ENCODE peak calls at places on chromosomes 5 and 9, in ten cellular contexts. U is mesothelial cell of epicardium; D is NCI-H1092; G is dermis microvascular lymphatic vessel endothelial cell; J is CD8-positive, alpha-beta T cell; N is IMR-90; B is MCF 10A; E is CD8-positive, alpha-beta memory T cell; H is tibial artery; T is PC-3. X is an unnamed sample.

GRCh38 chr9:131096490-131097258 is at the start of gene AIF1L:
- DNase-seq in U (peak), D (no peak), G (no peak), J (no peak), N (no peak), B (peak), E (no peak), H (peak), T (peak), X (peak)

GRCh38 chr5:132225165-132226032 is 2.3 kb downstream of the P4HA2 start:
- DNase-seq in U (peak), D (no peak), G (peak), J (no peak), N (peak), B (peak), E (no peak), H (peak), T (peak), X (peak)

GRCh38 chr5:68661237-68661636 is 432.6 kb upstream of the SLC30A5 start:
- DNase-seq in U (no peak), D (no peak), G (peak), J (no peak), N (peak), B (peak), E (no peak), H (no peak), T (peak), X (peak)

GRCh38 chr9:76472925-76473324 is 13.9 kb downstream of the GCNT1 start:
- DNase-seq in U (no peak), D (no peak), G (peak), J (no peak), N (no peak), B (no peak), E (no peak), H (no peak), T (no peak), X (no peak)

GRCh38 chr9:136835932-136836901 is 6.1 kb upstream of the AJM1 start:
- DNase-seq in U (no peak), D (no peak), G (no peak), J (no peak), N (no peak), B (no peak), E (no peak), H (no peak), T (no peak), X (no peak)

GRCh38 chr5:148482697-148483462 is 99.1 kb downstream of the FBXO38 start:
- DNase-seq in U (peak), D (no peak), G (peak), J (peak), N (peak), B (peak), E (peak), H (peak), T (peak), X (peak)

GRCh38 chr9:129027685-129028191 is 393 bp downstream of the SH3GLB2 start:
- DNase-seq in U (no peak), D (peak), G (no peak), J (no peak), N (no peak), B (peak), E (peak), H (peak), T (peak), X (peak)

GRCh38 chr5:21919417-21920022 is 933.6 kb downstream of the CDH12 start:
- DNase-seq in U (no peak), D (peak), G (peak), J (no peak), N (peak), B (peak), E (no peak), H (no peak), T (peak), X (no peak)

GRCh38 chr5:23303836-23304235 is 203.6 kb upstream of the PRDM9 start:
- DNase-seq in U (no peak), D (no peak), G (no peak), J (no peak), N (no peak), B (no peak), E (no peak), H (no peak), T (no peak), X (no peak)

GRCh38 chr5:115398726-115399125 is 102.3 kb upstream of the CCDC112 start:
- DNase-seq in U (no peak), D (no peak), G (no peak), J (no peak), N (peak), B (peak), E (no peak), H (no peak), T (peak), X (peak)

GRCh38 chr9:106644661-106645060 is 218.3 kb upstream of the ZNF462 start:
- DNase-seq in U (no peak), D (no peak), G (no peak), J (no peak), N (no peak), B (no peak), E (no peak), H (no peak), T (no peak), X (no peak)

GRCh38 chr5:95863383-95863757 is 40.8 kb upstream of the GLRX start:
- DNase-seq in U (no peak), D (no peak), G (no peak), J (no peak), N (peak), B (peak), E (no peak), H (peak), T (no peak), X (peak)

GRCh38 chr5:148843510-148844318 is 17.3 kb downstream of the ADRB2 start:
- DNase-seq in U (no peak), D (no peak), G (peak), J (no peak), N (peak), B (no peak), E (no peak), H (no peak), T (peak), X (peak)

GRCh38 chr9:83935276-83935890 is 14.2 kb upstream of the KIF27 start:
- DNase-seq in U (no peak), D (no peak), G (peak), J (no peak), N (peak), B (peak), E (no peak), H (no peak), T (peak), X (peak)

GRCh38 chr9:6133346-6134063 is 82.1 kb upstream of the IL33 start:
- DNase-seq in U (no peak), D (no peak), G (no peak), J (no peak), N (no peak), B (no peak), E (no peak), H (no peak), T (peak), X (peak)

GRCh38 chr9:105883847-105884246 is 189.5 kb downstream of the TMEM38B start:
- DNase-seq in U (no peak), D (no peak), G (no peak), J (no peak), N (no peak), B (no peak), E (no peak), H (no peak), T (no peak), X (no peak)

GRCh38 chr9:2494571-2494970 is 127.0 kb upstream of the VLDLR start:
- DNase-seq in U (no peak), D (no peak), G (no peak), J (no peak), N (peak), B (no peak), E (no peak), H (no peak), T (peak), X (peak)

GRCh38 chr5:14818931-14819790 is 52.4 kb downstream of the ANKH start:
- DNase-seq in U (no peak), D (no peak), G (no peak), J (no peak), N (no peak), B (peak), E (no peak), H (no peak), T (no peak), X (no peak)

GRCh38 chr5:176806137-176806536 is 4.2 kb upstream of the UNC5A start:
- DNase-seq in U (no peak), D (no peak), G (peak), J (no peak), N (peak), B (no peak), E (no peak), H (no peak), T (peak), X (peak)

GRCh38 chr9:133023117-133023890 is 7.5 kb upstream of the GTF3C5 start:
- DNase-seq in U (no peak), D (no peak), G (no peak), J (peak), N (no peak), B (no peak), E (peak), H (no peak), T (no peak), X (peak)

GRCh38 chr5:65305913-65306312 is 175.8 kb downstream of the ADAMTS6 start:
- DNase-seq in U (no peak), D (no peak), G (no peak), J (no peak), N (peak), B (no peak), E (no peak), H (no peak), T (peak), X (peak)

GRCh38 chr5:143200781-143201398 is 202.6 kb downstream of the NR3C1 start:
- DNase-seq in U (no peak), D (no peak), G (peak), J (no peak), N (peak), B (peak), E (no peak), H (no peak), T (no peak), X (peak)

GRCh38 chr9:15936316-15936869 is 383.6 kb downstream of the CCDC171 start:
- DNase-seq in U (no peak), D (peak), G (peak), J (no peak), N (peak), B (peak), E (no peak), H (no peak), T (peak), X (peak)

GRCh38 chr9:131651599-131651998 is 88.3 kb downstream of the RAPGEF1 start:
- DNase-seq in U (no peak), D (no peak), G (no peak), J (no peak), N (peak), B (peak), E (no peak), H (no peak), T (peak), X (peak)

GRCh38 chr5:35862126-35862525 is 5.4 kb downstream of the IL7R start:
- DNase-seq in U (no peak), D (no peak), G (no peak), J (no peak), N (no peak), B (no peak), E (no peak), H (no peak), T (no peak), X (no peak)

GRCh38 chr9:127923046-127923445 is 6.2 kb upstream of the ST6GALNAC4 start:
- DNase-seq in U (no peak), D (no peak), G (no peak), J (no peak), N (no peak), B (no peak), E (no peak), H (no peak), T (no peak), X (no peak)

GRCh38 chr5:95913663-95914062 is 48.0 kb downstream of the ELL2 start:
- DNase-seq in U (no peak), D (no peak), G (no peak), J (no peak), N (no peak), B (no peak), E (no peak), H (no peak), T (no peak), X (no peak)

GRCh38 chr9:94951591-94952115 is 225.2 kb downstream of the AOPEP start:
- DNase-seq in U (no peak), D (no peak), G (no peak), J (no peak), N (no peak), B (no peak), E (no peak), H (no peak), T (no peak), X (no peak)

GRCh38 chr9:36191290-36191645 is 547 bp downstream of the CLTA start:
- DNase-seq in U (peak), D (no peak), G (peak), J (peak), N (no peak), B (peak), E (peak), H (no peak), T (no peak), X (peak)